ENCODE peak calls at places on chromosomes 3 and 15, in nine cellular contexts. N, Q, R, Z, S, H, W, L and A are unnamed samples.

GRCh38 chr15:101206173-101206572 is 45.7 kb downstream of the CHSY1 start:
- DNase-seq in N (no peak), Q (no peak), R (no peak), Z (peak), S (no peak), H (no peak), W (no peak), L (peak), A (no peak)

GRCh38 chr3:98772022-98772421 is 8.9 kb downstream of the ST3GAL6 start:
- DNase-seq in N (no peak), Q (no peak), R (no peak), Z (no peak), S (no peak), H (no peak), W (no peak), L (no peak), A (no peak)

GRCh38 chr15:63407612-63408011 is 26.0 kb upstream of the CA12 start:
- DNase-seq in N (no peak), Q (no peak), R (no peak), Z (no peak), S (no peak), H (no peak), W (no peak), L (no peak), A (no peak)

GRCh38 chr3:120440762-120441161 is 10.0 kb downstream of the FSTL1 start:
- DNase-seq in N (no peak), Q (no peak), R (no peak), Z (no peak), S (no peak), H (no peak), W (no peak), L (no peak), A (no peak)

GRCh38 chr3:144055604-144056003 is 84.0 kb downstream of the DIPK2A start:
- DNase-seq in N (no peak), Q (no peak), R (no peak), Z (no peak), S (no peak), H (no peak), W (no peak), L (peak), A (no peak)

GRCh38 chr3:134373278-134373941 is 837 bp downstream of the AMOTL2 start:
- DNase-seq in N (peak), Q (peak), R (peak), Z (peak), S (peak), H (peak), W (peak), L (peak), A (peak)

GRCh38 chr3:125057186-125057850 is 1.5 kb upstream of the HEG1 start:
- DNase-seq in N (no peak), Q (no peak), R (no peak), Z (peak), S (no peak), H (no peak), W (no peak), L (peak), A (no peak)

GRCh38 chr15:92643849-92644815 is 11.4 kb downstream of the FAM174B start:
- DNase-seq in N (no peak), Q (no peak), R (no peak), Z (no peak), S (no peak), H (no peak), W (no peak), L (no peak), A (no peak)

GRCh38 chr15:85381850-85382751 is 1.7 kb downstream of the AKAP13 start:
- DNase-seq in N (no peak), Q (peak), R (no peak), Z (peak), S (no peak), H (no peak), W (no peak), L (peak), A (no peak)

GRCh38 chr15:78182336-78182700 is 33.2 kb downstream of the IDH3A start:
- DNase-seq in N (no peak), Q (no peak), R (peak), Z (no peak), S (no peak), H (no peak), W (no peak), L (no peak), A (no peak)

GRCh38 chr3:52798978-52799476 is 4.4 kb downstream of the ITIH3 start:
- DNase-seq in N (no peak), Q (peak), R (peak), Z (peak), S (no peak), H (no peak), W (peak), L (no peak), A (no peak)

GRCh38 chr3:61521229-61521628 is 40.1 kb upstream of the PTPRG start:
- DNase-seq in N (no peak), Q (no peak), R (no peak), Z (no peak), S (no peak), H (no peak), W (peak), L (no peak), A (no peak)

GRCh38 chr15:77064539-77065308 is 6.2 kb downstream of the TSPAN3 start:
- DNase-seq in N (no peak), Q (peak), R (no peak), Z (peak), S (no peak), H (no peak), W (no peak), L (peak), A (no peak)

GRCh38 chr3:62131620-62132019 is 241.7 kb downstream of the FEZF2 start:
- DNase-seq in N (no peak), Q (peak), R (no peak), Z (peak), S (no peak), H (no peak), W (no peak), L (no peak), A (no peak)

GRCh38 chr3:124032351-124032880 is 40.5 kb upstream of the ROPN1 start:
- DNase-seq in N (no peak), Q (no peak), R (no peak), Z (peak), S (peak), H (no peak), W (peak), L (peak), A (no peak)

GRCh38 chr3:43752908-43753307 is 62.2 kb downstream of the ABHD5 start:
- DNase-seq in N (no peak), Q (no peak), R (no peak), Z (peak), S (no peak), H (no peak), W (no peak), L (no peak), A (no peak)

GRCh38 chr3:184582998-184583344 is 21.4 kb downstream of the EPHB3 start:
- DNase-seq in N (no peak), Q (no peak), R (no peak), Z (no peak), S (no peak), H (no peak), W (no peak), L (no peak), A (no peak)

GRCh38 chr3:156527060-156527459 is 27.9 kb downstream of the SSR3 start:
- DNase-seq in N (no peak), Q (no peak), R (no peak), Z (no peak), S (no peak), H (no peak), W (no peak), L (no peak), A (no peak)

GRCh38 chr15:77864211-77865105 is 213.1 kb downstream of the TBC1D2B start:
- DNase-seq in N (no peak), Q (no peak), R (peak), Z (no peak), S (peak), H (no peak), W (peak), L (no peak), A (no peak)

GRCh38 chr15:63522143-63522531 is 17.7 kb downstream of the USP3 start:
- DNase-seq in N (no peak), Q (no peak), R (no peak), Z (peak), S (no peak), H (no peak), W (no peak), L (peak), A (no peak)

GRCh38 chr3:188788621-188789081 is 383.1 kb upstream of the TPRG1 start:
- DNase-seq in N (no peak), Q (no peak), R (no peak), Z (peak), S (no peak), H (no peak), W (no peak), L (peak), A (no peak)

GRCh38 chr3:17979248-17979647 is 236.8 kb upstream of the TBC1D5 start:
- DNase-seq in N (no peak), Q (peak), R (no peak), Z (no peak), S (no peak), H (no peak), W (no peak), L (no peak), A (no peak)

GRCh38 chr3:106215047-106215446 is 346.2 kb upstream of the CBLB start:
- DNase-seq in N (no peak), Q (no peak), R (no peak), Z (peak), S (no peak), H (no peak), W (no peak), L (peak), A (no peak)

GRCh38 chr3:12896206-12896697 is 54.9 kb upstream of the RPL32 start:
- DNase-seq in N (no peak), Q (no peak), R (no peak), Z (peak), S (no peak), H (no peak), W (no peak), L (no peak), A (no peak)

GRCh38 chr3:138381413-138381901 is 33.1 kb downstream of the MRAS start:
- DNase-seq in N (peak), Q (no peak), R (no peak), Z (peak), S (peak), H (peak), W (no peak), L (peak), A (no peak)

GRCh38 chr3:159824341-159824740 is 164.3 kb upstream of the IL12A start:
- DNase-seq in N (no peak), Q (peak), R (peak), Z (peak), S (no peak), H (no peak), W (no peak), L (peak), A (no peak)

GRCh38 chr3:153215497-153215896 is 53.5 kb downstream of the RAP2B start:
- DNase-seq in N (no peak), Q (no peak), R (no peak), Z (no peak), S (no peak), H (no peak), W (no peak), L (no peak), A (no peak)

GRCh38 chr3:46675843-46676567 is 17.5 kb downstream of the ALS2CL start:
- DNase-seq in N (peak), Q (no peak), R (no peak), Z (peak), S (no peak), H (no peak), W (peak), L (no peak), A (no peak)

GRCh38 chr3:127784283-127784682 is 38.0 kb downstream of the MGLL start:
- DNase-seq in N (no peak), Q (no peak), R (peak), Z (no peak), S (no peak), H (no peak), W (no peak), L (no peak), A (no peak)

GRCh38 chr15:85974348-85974705 is 105.3 kb upstream of the AGBL1 start:
- DNase-seq in N (no peak), Q (no peak), R (no peak), Z (no peak), S (no peak), H (no peak), W (no peak), L (peak), A (no peak)

GRCh38 chr3:186411994-186412393 is 50.0 kb upstream of the DGKG start:
- DNase-seq in N (no peak), Q (no peak), R (no peak), Z (peak), S (no peak), H (no peak), W (no peak), L (no peak), A (no peak)

GRCh38 chr3:53114412-53115074 is 15.7 kb downstream of the RFT1 start:
- DNase-seq in N (no peak), Q (no peak), R (no peak), Z (peak), S (no peak), H (no peak), W (no peak), L (peak), A (no peak)

GRCh38 chr3:49098429-49098828 is 4.6 kb upstream of the QRICH1 start:
- DNase-seq in N (no peak), Q (no peak), R (no peak), Z (peak), S (no peak), H (no peak), W (no peak), L (peak), A (no peak)

GRCh38 chr15:81442454-81442853 is 68.4 kb upstream of the TMC3 start:
- DNase-seq in N (no peak), Q (no peak), R (no peak), Z (no peak), S (no peak), H (no peak), W (no peak), L (no peak), A (no peak)
- TF ChIP-seq CTCF in N (no peak), Q (no peak), R (no peak), Z (no peak), S (no peak), H (no peak), W (no peak), L (no peak), A (no peak)

GRCh38 chr15:66587749-66588148 is 22.0 kb upstream of the LCTL start:
- DNase-seq in N (no peak), Q (no peak), R (no peak), Z (no peak), S (no peak), H (peak), W (no peak), L (no peak), A (no peak)

GRCh38 chr15:66588971-66589370 is 23.2 kb upstream of the LCTL start:
- DNase-seq in N (no peak), Q (no peak), R (no peak), Z (no peak), S (no peak), H (no peak), W (no peak), L (no peak), A (no peak)

GRCh38 chr15:66590435-66590834 is 24.6 kb upstream of the LCTL start:
- DNase-seq in N (no peak), Q (no peak), R (no peak), Z (no peak), S (no peak), H (no peak), W (no peak), L (no peak), A (no peak)

GRCh38 chr15:66587020-66587419 is 21.2 kb upstream of the LCTL start:
- DNase-seq in N (no peak), Q (no peak), R (no peak), Z (no peak), S (no peak), H (no peak), W (no peak), L (no peak), A (no peak)

DNA sequence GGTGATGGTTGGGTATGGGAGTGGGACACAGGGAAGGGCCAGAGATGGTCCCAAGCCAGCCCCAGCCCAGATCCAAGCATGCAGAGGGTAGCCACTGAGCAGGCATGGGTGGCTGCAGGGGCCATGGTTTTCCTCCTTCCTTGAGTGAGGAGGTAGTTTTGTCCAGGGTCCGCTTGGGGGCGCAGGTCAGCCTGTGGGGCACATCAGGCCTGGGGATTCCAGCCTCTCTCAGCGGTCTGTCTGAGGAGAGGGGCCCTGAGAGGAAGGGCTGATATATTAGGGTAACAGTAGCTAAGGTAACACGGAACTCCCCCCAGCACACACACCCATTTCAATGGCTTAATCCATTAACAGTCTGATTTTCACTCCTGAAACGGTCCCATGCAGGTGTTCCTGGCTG is 22.7 kb upstream of the LCTL start:
- DNase-seq in N (no peak), Q (no peak), R (no peak), Z (no peak), S (no peak), H (no peak), W (no peak), L (no peak), A (no peak)
- TF ChIP-seq CTCF in N (no peak), Q (peak), R (peak), Z (no peak), S (no peak), H (no peak), W (no peak), L (no peak), A (no peak)

DNA sequence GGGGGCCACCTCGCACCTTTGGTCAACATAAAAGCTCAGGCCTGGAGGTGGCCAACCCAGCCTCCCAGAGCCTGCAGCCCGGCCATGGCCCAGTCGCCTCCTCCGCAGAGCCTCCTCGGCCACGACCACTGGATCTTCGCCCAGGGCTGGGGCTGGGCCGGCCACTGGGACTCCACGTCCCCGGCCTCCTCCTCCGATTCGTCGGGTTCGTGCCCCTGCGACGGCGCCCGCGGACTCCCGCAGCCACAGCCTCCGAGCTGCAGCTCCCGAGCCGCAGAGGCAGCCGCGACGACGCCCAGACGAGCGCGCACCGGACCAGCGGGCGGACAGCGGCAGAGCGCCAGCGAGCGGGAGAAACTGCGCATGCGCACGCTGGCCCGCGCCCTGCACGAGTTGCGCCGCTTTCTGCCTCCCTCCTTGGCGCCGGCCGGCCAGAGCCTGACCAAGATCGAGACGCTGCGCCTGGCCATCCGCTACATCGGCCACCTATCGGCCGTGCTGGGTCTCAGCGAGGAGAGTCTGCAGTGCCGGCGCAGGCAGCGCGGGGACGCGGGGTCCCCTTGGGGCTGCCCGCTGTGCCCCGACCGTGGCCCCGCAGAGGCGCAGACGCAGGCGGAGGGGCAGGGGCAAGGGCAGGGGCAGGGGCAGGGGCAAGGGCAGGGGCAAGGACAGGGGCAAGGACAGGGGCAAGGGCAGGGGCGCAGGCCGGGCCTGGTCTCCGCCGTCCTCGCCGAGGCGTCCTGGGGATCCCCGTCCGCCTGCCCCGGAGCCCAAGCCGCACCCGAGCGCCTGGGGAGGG is at the start of gene MESP2:
- DNase-seq in N (peak), Q (peak), R (peak), Z (peak), S (peak), H (peak), W (peak), L (peak), A (peak)
- TF ChIP-seq CTCF in N (peak), Q (no peak), R (peak), Z (peak), S (peak), H (peak), W (peak), L (peak), A (peak)

GRCh38 chr15:87608238-87609028 is 648.1 kb downstream of the NTRK3 start:
- DNase-seq in N (no peak), Q (no peak), R (no peak), Z (no peak), S (no peak), H (no peak), W (no peak), L (no peak), A (no peak)

GRCh38 chr15:87604857-87605446 is 651.6 kb downstream of the NTRK3 start:
- DNase-seq in N (no peak), Q (peak), R (no peak), Z (no peak), S (no peak), H (no peak), W (peak), L (no peak), A (no peak)

GRCh38 chr15:87610366-87610765 is 646.2 kb downstream of the NTRK3 start:
- DNase-seq in N (no peak), Q (no peak), R (no peak), Z (no peak), S (no peak), H (no peak), W (no peak), L (peak), A (no peak)

GRCh38 chr15:87609474-87609873 is 647.1 kb downstream of the NTRK3 start:
- DNase-seq in N (no peak), Q (peak), R (no peak), Z (peak), S (peak), H (no peak), W (no peak), L (peak), A (no peak)

GRCh38 chr15:87609909-87610308 is 646.6 kb downstream of the NTRK3 start:
- DNase-seq in N (no peak), Q (no peak), R (no peak), Z (no peak), S (no peak), H (no peak), W (no peak), L (no peak), A (no peak)
- TF ChIP-seq CTCF in N (no peak), Q (no peak), R (no peak), Z (no peak), S (no peak), H (no peak), W (no peak), L (no peak), A (no peak)

DNA sequence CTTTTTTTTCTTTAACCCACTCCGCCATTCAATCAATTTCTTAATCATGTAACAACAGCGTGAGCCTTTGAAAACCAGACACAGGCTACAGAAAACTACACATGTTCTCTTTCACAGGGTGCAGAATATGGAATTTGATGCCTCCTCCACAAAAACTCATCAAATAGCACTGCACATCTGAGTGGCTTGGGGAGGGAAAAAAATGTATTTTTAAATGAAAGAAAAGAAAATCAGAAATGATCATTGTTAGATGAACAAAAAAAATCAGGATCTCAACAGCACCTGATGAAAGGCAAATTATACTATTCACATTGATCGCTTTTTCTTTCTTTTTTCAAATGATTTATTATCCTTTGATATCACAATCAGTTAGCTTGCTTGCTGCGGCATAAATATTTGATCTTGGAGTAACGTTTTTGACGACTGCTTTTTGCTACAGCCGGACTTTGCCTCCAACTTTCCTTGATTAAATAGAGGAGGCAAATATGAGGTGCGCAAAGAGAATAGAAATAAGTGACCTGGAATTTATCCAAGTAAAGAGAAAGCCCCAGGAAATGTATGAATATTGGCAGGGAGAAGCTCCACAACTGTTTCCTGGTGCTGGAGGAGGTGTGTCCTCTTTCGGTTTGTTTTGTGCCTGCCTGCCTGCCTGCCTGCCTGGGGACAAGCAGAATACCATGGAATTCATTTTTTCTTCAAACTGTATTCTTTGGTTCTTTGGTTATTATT is 63.1 kb downstream of the EDEM1 start:
- DNase-seq in N (no peak), Q (peak), R (no peak), Z (peak), S (no peak), H (no peak), W (no peak), L (peak), A (no peak)
- TF ChIP-seq CTCF in N (no peak), Q (no peak), R (no peak), Z (no peak), S (no peak), H (no peak), W (no peak), L (no peak), A (no peak)